ENCODE peak calls at places on chromosomes 7 and 10, in eight cellular contexts. M is breast epithelium, T is stomach, F is upper lobe of left lung, W is suprapubic skin, K is H1, J is SK-N-MC, Z is prostate gland. X is an unnamed sample.

GRCh38 chr7:129577881-129578462 is 33.5 kb upstream of the NRF1 start:
- DNase-seq in M (no peak), T (no peak), F (no peak), W (no peak), K (no peak), J (no peak), Z (no peak), X (no peak)

GRCh38 chr10:5811387-5811821 is 1.8 kb downstream of the GDI2 start:
- DNase-seq in M (no peak), T (no peak), F (no peak), W (no peak), K (no peak), J (no peak), Z (no peak), X (no peak)

GRCh38 chr7:102024005-102024768 is 206.8 kb downstream of the CUX1 start:
- DNase-seq in M (no peak), T (no peak), F (no peak), W (no peak), K (no peak), J (no peak), Z (no peak), X (peak; percentile 10)

GRCh38 chr7:49579408-49579807 is 194.0 kb upstream of the VWC2 start:
- DNase-seq in M (no peak), T (no peak), F (peak; percentile 30), W (no peak), K (no peak), J (no peak), Z (no peak), X (no peak)

GRCh38 chr10:79982486-79982800 is 33.5 kb upstream of the SFTPD start:
- DNase-seq in M (no peak), T (no peak), F (no peak), W (no peak), K (no peak), J (no peak), Z (no peak), X (no peak)

GRCh38 chr10:21141946-21142345 is 244.8 kb upstream of the NEBL start:
- DNase-seq in M (no peak), T (no peak), F (no peak), W (no peak), K (no peak), J (no peak), Z (no peak), X (no peak)

GRCh38 chr7:151008511-151009323 is 15.6 kb downstream of the ATG9B start:
- DNase-seq in M (peak; percentile 27), T (no peak), F (peak; percentile 91), W (no peak), K (peak; percentile 99), J (no peak), Z (no peak), X (no peak)

GRCh38 chr7:101823596-101823995 is 6.2 kb downstream of the CUX1 start:
- DNase-seq in M (no peak), T (no peak), F (no peak), W (no peak), K (no peak), J (no peak), Z (no peak), X (no peak)

GRCh38 chr7:19957664-19958063 is 184.2 kb upstream of the TMEM196 start:
- DNase-seq in M (no peak), T (no peak), F (no peak), W (no peak), K (no peak), J (no peak), Z (no peak), X (no peak)

GRCh38 chr7:1076184-1077072 is 11.5 kb upstream of the GPER1 start:
- DNase-seq in M (no peak), T (peak; percentile 73), F (peak; percentile 74), W (no peak), K (no peak), J (no peak), Z (no peak), X (no peak)

GRCh38 chr10:27446091-27446918 is 57.8 kb upstream of the RAB18 start:
- DNase-seq in M (no peak), T (no peak), F (no peak), W (no peak), K (no peak), J (peak; percentile 55), Z (no peak), X (no peak)

GRCh38 chr7:115805458-115805857 is 225.1 kb downstream of the TFEC start:
- DNase-seq in M (no peak), T (no peak), F (no peak), W (no peak), K (no peak), J (no peak), Z (no peak), X (no peak)

GRCh38 chr10:133318494-133319127 is 9.9 kb downstream of the ZNF511 start:
- DNase-seq in M (no peak), T (peak; percentile 74), F (peak; percentile 93), W (no peak), K (peak; percentile 89), J (no peak), Z (no peak), X (no peak)

GRCh38 chr7:101126651-101127459 is at the start of gene SERPINE1:
- DNase-seq in M (peak; percentile 86), T (peak; percentile 58), F (peak; percentile 65), W (peak; percentile 96), K (peak; percentile 73), J (no peak), Z (peak; percentile 74), X (peak; percentile 43)

GRCh38 chr10:84261236-84261635 is 16.4 kb downstream of the RGR start:
- DNase-seq in M (no peak), T (no peak), F (no peak), W (no peak), K (no peak), J (no peak), Z (no peak), X (no peak)

GRCh38 chr10:101829561-101830315 is 11.5 kb upstream of the OGA start:
- DNase-seq in M (peak; percentile 51), T (peak; percentile 53), F (peak; percentile 87), W (peak; percentile 70), K (peak; percentile 78), J (no peak), Z (peak; percentile 58), X (peak; percentile 51)

GRCh38 chr7:30770936-30771858 is at the start of gene MINDY4:
- DNase-seq in M (peak; percentile 71), T (peak; percentile 78), F (peak; percentile 96), W (peak; percentile 86), K (peak; percentile 86), J (no peak), Z (peak; percentile 62), X (peak; percentile 67)

GRCh38 chr7:50068850-50069551 is 24.0 kb downstream of the ZPBP start:
- DNase-seq in M (no peak), T (peak; percentile 54), F (no peak), W (no peak), K (no peak), J (no peak), Z (peak; percentile 66), X (no peak)

GRCh38 chr7:107874605-107875446 is 16.2 kb upstream of the DLD start:
- DNase-seq in M (no peak), T (peak; percentile 34), F (no peak), W (no peak), K (no peak), J (peak; percentile 40), Z (peak; percentile 68), X (no peak)

GRCh38 chr10:3782456-3783312 is 2.3 kb downstream of the KLF6 start:
- DNase-seq in M (peak; percentile 86), T (peak; percentile 53), F (no peak), W (peak; percentile 86), K (no peak), J (no peak), Z (peak; percentile 76), X (peak; percentile 84)
- TF ChIP-seq POLR2AphosphoS5 in M (peak; percentile 74), T (peak; percentile 94), F (peak; percentile 86), W (peak; percentile 9), K (no peak), J (no peak), Z (peak; percentile 90), X (no peak)

GRCh38 chr10:60526024-60526585 is 136.4 kb upstream of the ANK3 start:
- DNase-seq in M (no peak), T (no peak), F (no peak), W (no peak), K (no peak), J (no peak), Z (no peak), X (no peak)
- H3K4me3 ChIP-seq in M (no peak overlapping the region), T (no peak overlapping the region), F (no peak overlapping the region), W (no peak overlapping the region), K (no peak overlapping the region), J (no peak overlapping the region), Z (no peak overlapping the region), X (no peak overlapping the region)

DNA sequence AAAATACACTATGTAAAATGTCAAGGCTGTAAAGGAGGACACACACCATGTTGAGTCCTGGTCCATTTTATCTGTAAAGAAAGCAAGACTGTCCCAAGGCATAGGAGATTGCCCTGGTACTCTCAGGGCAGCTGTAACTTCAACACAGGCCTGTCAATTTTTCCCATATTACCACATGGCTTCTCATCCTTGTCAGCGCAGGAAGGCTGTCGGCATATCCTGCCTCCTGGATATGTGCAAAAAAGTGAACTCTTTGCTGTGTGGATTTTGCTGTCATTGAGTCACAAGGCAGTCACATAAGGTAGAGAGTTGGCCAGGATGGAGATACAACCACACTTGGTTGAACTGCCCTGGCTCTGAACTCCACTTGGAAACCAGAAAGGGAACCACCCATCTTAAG is 8.7 kb downstream of the DUSP5 start:
- DNase-seq in M (no peak), T (no peak), F (no peak), W (peak; percentile 10), K (no peak), J (no peak), Z (no peak), X (no peak)
- TF ChIP-seq POLR2AphosphoS5 in M (no peak), T (no peak), F (no peak), W (no peak), K (no peak), J (no peak), Z (no peak), X (no peak)

GRCh38 chr7:96322373-96322695 is 436 bp upstream of the SLC25A13 start:
- DNase-seq in M (no peak), T (no peak), F (no peak), W (no peak), K (no peak), J (no peak), Z (no peak), X (no peak)

GRCh38 chr7:96321041-96321669 is 743 bp downstream of the SLC25A13 start:
- DNase-seq in M (peak; percentile 75), T (peak; percentile 88), F (no peak), W (peak; percentile 89), K (peak; percentile 80), J (peak; percentile 24), Z (peak; percentile 89), X (peak; percentile 60)

GRCh38 chr7:96319444-96319843 is 2.5 kb downstream of the SLC25A13 start:
- DNase-seq in M (no peak), T (no peak), F (no peak), W (no peak), K (no peak), J (no peak), Z (no peak), X (no peak)

GRCh38 chr7:96321670-96322372 is at the start of gene SLC25A13:
- DNase-seq in M (peak; percentile 75), T (peak; percentile 94), F (peak; percentile 98), W (peak; percentile 91), K (peak; percentile 88), J (no peak), Z (peak; percentile 77), X (peak; percentile 83)

DNA sequence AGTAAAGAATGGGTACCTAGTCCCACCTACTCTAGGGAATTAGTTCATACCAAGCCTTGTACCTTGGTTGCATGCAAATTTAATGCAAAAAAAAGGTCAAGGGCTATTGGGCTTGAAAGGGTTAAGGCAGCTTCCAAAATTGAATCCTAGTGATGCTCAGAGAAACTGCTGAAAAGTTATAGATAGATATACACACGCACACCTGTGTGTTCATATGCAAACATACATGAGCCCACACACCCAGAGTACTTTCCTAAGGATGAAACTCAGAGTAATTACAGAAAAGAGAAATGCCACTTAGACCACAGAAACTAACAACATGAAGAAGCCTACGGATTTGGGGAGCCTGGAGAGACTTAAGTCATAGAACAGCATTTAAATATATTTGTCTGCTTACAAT is 1.5 kb downstream of the SLC25A13 start:
- DNase-seq in M (no peak), T (no peak), F (no peak), W (no peak), K (no peak), J (no peak), Z (no peak), X (no peak)
- H3K4me3 ChIP-seq in M (peak overlapping the region; percentile 83), T (peak overlapping the region; percentile 77), F (no peak overlapping the region), W (peak overlapping the region; percentile 97), K (no peak overlapping the region), J (peak overlapping the region; percentile 98), Z (no peak overlapping the region), X (peak overlapping the region; percentile 84)